ENCODE peak calls at places on chromosome 17, in four cellular contexts. O is AG09309, W is cardiac muscle cell, E is AG10803. J is an unnamed sample.

GRCh38 chr17:78723001-78723796 is 58.9 kb downstream of the CYTH1 start:
- DNase-seq in W (peak), E (no peak), O (no peak), J (peak)

GRCh38 chr17:40303009-40303657 is 5.8 kb upstream of the RARA start:
- DNase-seq in W (no peak), O (no peak), E (peak), J (peak)

GRCh38 chr17:47644324-47644723 is 5.4 kb upstream of the KPNB1 start:
- DNase-seq in E (no peak), W (no peak), O (no peak), J (no peak)

GRCh38 chr17:7238418-7239090 is 703 bp downstream of the PHF23 start:
- DNase-seq in W (peak), E (peak), O (no peak), J (no peak)

GRCh38 chr17:28180449-28180848 is 138.0 kb downstream of the NLK start:
- DNase-seq in E (peak), W (no peak), O (peak), J (no peak)

GRCh38 chr17:79800325-79801155 is 3.7 kb upstream of the CBX8 start:
- DNase-seq in W (no peak), O (no peak), E (peak), J (no peak)

GRCh38 chr17:54435966-54436365 is 464.7 kb upstream of the TOM1L1 start:
- DNase-seq in W (no peak), O (no peak), E (no peak), J (no peak)

GRCh38 chr17:42526031-42526444 is 10.0 kb upstream of the NAGLU start:
- DNase-seq in O (no peak), W (no peak), E (peak), J (no peak)

GRCh38 chr17:81923302-81924260 is 4.0 kb downstream of the MAFG start:
- DNase-seq in W (peak), E (peak), O (peak), J (peak)

GRCh38 chr17:74960739-74961342 is 11.7 kb downstream of the HID1 start:
- DNase-seq in O (no peak), E (peak), W (peak), J (peak)

GRCh38 chr17:74744714-74745547 is 3.5 kb upstream of the NHERF1 start:
- DNase-seq in O (peak), E (peak), W (peak), J (peak)

GRCh38 chr17:81365148-81365600 is 30.1 kb upstream of the BAHCC1 start:
- DNase-seq in O (no peak), E (peak), W (peak), J (peak)

GRCh38 chr17:79797492-79798295 is 817 bp upstream of the CBX8 start:
- DNase-seq in O (no peak), E (no peak), W (no peak), J (no peak)

GRCh38 chr17:38609280-38610031 is 3.7 kb upstream of the SRCIN1 start:
- DNase-seq in E (no peak), O (no peak), W (no peak), J (no peak)

GRCh38 chr17:1590747-1591473 is 28.3 kb upstream of the PITPNA start:
- DNase-seq in W (no peak), O (no peak), E (no peak), J (no peak)

GRCh38 chr17:29589524-29590260 is at the start of gene GIT1:
- DNase-seq in E (peak), W (peak), O (no peak), J (peak)

GRCh38 chr17:56284501-56284900 is 131.2 kb downstream of the ANKFN1 start:
- DNase-seq in W (no peak), O (no peak), E (no peak), J (no peak)

GRCh38 chr17:2962729-2963128 is 100.7 kb downstream of the OR1D5 start:
- DNase-seq in W (no peak), E (no peak), O (no peak), J (no peak)

GRCh38 chr17:17114592-17115225 is 72.5 kb downstream of the MPRIP start:
- DNase-seq in E (no peak), O (no peak), W (no peak), J (no peak)

GRCh38 chr17:30357476-30357875 is 21.3 kb upstream of the CPD start:
- DNase-seq in W (no peak), E (no peak), O (no peak), J (no peak)

GRCh38 chr17:75087558-75088453 is at the start of gene SLC16A5:
- DNase-seq in O (no peak), E (peak), W (peak), J (peak)

DNA sequence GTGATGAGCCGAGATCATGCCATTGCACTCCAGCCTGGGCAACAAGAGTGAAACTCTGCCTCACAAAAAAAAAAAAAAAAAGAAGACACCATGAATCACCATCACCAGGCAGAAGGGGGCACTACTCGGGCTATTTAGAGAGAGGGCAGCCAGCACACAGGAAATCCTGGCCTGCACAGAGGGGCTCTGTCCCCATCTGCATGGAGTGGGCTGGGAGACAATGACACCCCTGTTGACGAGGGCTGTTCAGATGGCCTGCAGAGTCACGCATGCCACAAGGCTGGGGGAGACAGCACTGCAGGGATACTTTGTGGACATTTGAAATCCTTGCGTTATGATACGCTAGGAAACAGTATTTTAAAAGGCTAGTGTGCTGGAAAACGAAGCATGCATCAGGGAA is 48.3 kb downstream of the CUEDC1 start:
- DNase-seq in O (no peak), W (peak), E (no peak), J (peak)
- TF ChIP-seq CTCF in O (peak), W (peak), E (peak), J (no peak)

GRCh38 chr17:50051082-50051576 is 4.8 kb upstream of the ITGA3 start:
- DNase-seq in W (no peak), O (no peak), E (peak), J (no peak)

GRCh38 chr17:50051606-50052005 is 4.3 kb upstream of the ITGA3 start:
- DNase-seq in E (peak), O (no peak), W (no peak), J (no peak)

GRCh38 chr17:50048988-50049387 is 6.9 kb upstream of the ITGA3 start:
- DNase-seq in O (no peak), W (no peak), E (no peak), J (no peak)

GRCh38 chr17:50049636-50050035 is 6.3 kb upstream of the ITGA3 start:
- DNase-seq in O (no peak), E (no peak), W (no peak), J (no peak)

GRCh38 chr17:50050431-50051032 is 5.4 kb upstream of the ITGA3 start:
- DNase-seq in W (no peak), O (no peak), E (no peak), J (no peak)
- TF ChIP-seq CTCF in W (no peak), O (no peak), E (no peak), J (no peak)

GRCh38 chr17:9298135-9298534 is 276.8 kb downstream of the NTN1 start:
- DNase-seq in E (no peak), O (no peak), W (no peak), J (no peak)
- TF ChIP-seq CTCF in E (no peak), O (no peak), W (no peak), J (no peak)

DNA sequence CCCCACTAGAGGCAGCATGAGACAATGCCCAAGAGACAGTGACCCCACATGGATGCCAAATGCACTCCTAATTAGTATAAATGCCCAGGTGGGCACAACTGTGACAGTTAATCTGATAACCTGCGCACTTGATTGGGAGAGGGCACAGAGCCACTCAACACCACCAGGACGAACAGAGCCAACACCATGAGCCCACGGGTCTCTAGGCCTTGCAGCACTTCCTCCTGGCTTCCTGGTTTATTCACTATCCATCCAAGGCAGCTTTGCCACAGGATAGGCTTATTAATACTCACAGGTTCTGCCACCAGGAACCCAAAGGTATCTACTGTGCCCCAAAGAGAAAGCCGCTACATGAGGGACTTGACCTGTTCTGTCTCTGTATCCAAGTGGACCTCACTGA is 14.9 kb downstream of the AXIN2 start:
- DNase-seq in O (no peak), E (no peak), W (no peak), J (no peak)
- TF ChIP-seq CTCF in O (no peak), E (no peak), W (no peak), J (no peak)